ENCODE peak calls at places on chromosomes 1 and 21, in eight cellular contexts. One of them, this sample, is unnamed.

GRCh38 chr21:31538821-31539220 is 120.7 kb upstream of the SOD1 start:
- DNase-seq in spleen: no peak
- DNase-seq in tibial artery: no peak
- DNase-seq in body of pancreas: no peak
- DNase-seq in fibroblast of lung: peak; percentile 16
- DNase-seq in Peyer's patch: no peak
- DNase-seq in cardiac muscle cell: no peak
- DNase-seq in ovary: no peak
- DNase-seq in this sample: peak; percentile 15

GRCh38 chr1:71307451-71307850 is 226.6 kb upstream of the ZRANB2 start:
- DNase-seq in fibroblast of lung: peak; percentile 55
- DNase-seq in Peyer's patch: no peak
- DNase-seq in tibial artery: no peak
- DNase-seq in spleen: no peak
- DNase-seq in cardiac muscle cell: peak; percentile 74
- DNase-seq in body of pancreas: no peak
- DNase-seq in ovary: no peak
- DNase-seq in this sample: no peak

GRCh38 chr1:74763714-74764301 is 30.9 kb downstream of the TYW3 start:
- DNase-seq in Peyer's patch: no peak
- DNase-seq in tibial artery: no peak
- DNase-seq in body of pancreas: no peak
- DNase-seq in spleen: no peak
- DNase-seq in fibroblast of lung: no peak
- DNase-seq in cardiac muscle cell: no peak
- DNase-seq in ovary: no peak
- DNase-seq in this sample: no peak

GRCh38 chr1:203346060-203346754 is 4.7 kb downstream of the FMOD start:
- DNase-seq in cardiac muscle cell: peak; percentile 40
- DNase-seq in fibroblast of lung: no peak
- DNase-seq in ovary: peak; percentile 20
- DNase-seq in body of pancreas: no peak
- DNase-seq in tibial artery: no peak
- DNase-seq in Peyer's patch: no peak
- DNase-seq in spleen: no peak
- DNase-seq in this sample: no peak

GRCh38 chr1:193730017-193730416 is 543.6 kb upstream of the B3GALT2 start:
- DNase-seq in ovary: no peak
- DNase-seq in Peyer's patch: no peak
- DNase-seq in cardiac muscle cell: peak; percentile 48
- DNase-seq in body of pancreas: no peak
- DNase-seq in spleen: no peak
- DNase-seq in tibial artery: no peak
- DNase-seq in fibroblast of lung: peak; percentile 57
- DNase-seq in this sample: no peak

GRCh38 chr1:116433283-116434257 is 60.5 kb downstream of the ATP1A1 start:
- DNase-seq in ovary: no peak
- DNase-seq in Peyer's patch: no peak
- DNase-seq in tibial artery: no peak
- DNase-seq in fibroblast of lung: peak; percentile 4
- DNase-seq in spleen: no peak
- DNase-seq in body of pancreas: peak; percentile 74
- DNase-seq in cardiac muscle cell: peak; percentile 53
- DNase-seq in this sample: no peak

GRCh38 chr1:159817276-159818041 is 9.2 kb upstream of the SLAMF8 start:
- DNase-seq in tibial artery: no peak
- DNase-seq in body of pancreas: peak; percentile 13
- DNase-seq in spleen: no peak
- DNase-seq in Peyer's patch: no peak
- DNase-seq in ovary: no peak
- DNase-seq in fibroblast of lung: no peak
- DNase-seq in cardiac muscle cell: no peak
- DNase-seq in this sample: no peak

GRCh38 chr1:6288674-6289073 is 27.8 kb upstream of the GPR153 start:
- DNase-seq in spleen: no peak
- DNase-seq in Peyer's patch: no peak
- DNase-seq in tibial artery: no peak
- DNase-seq in ovary: no peak
- DNase-seq in cardiac muscle cell: no peak
- DNase-seq in body of pancreas: no peak
- DNase-seq in fibroblast of lung: no peak
- DNase-seq in this sample: no peak

GRCh38 chr21:44533891-44534627 is 5.9 kb downstream of the KRTAP10-1 start:
- DNase-seq in spleen: no peak
- DNase-seq in cardiac muscle cell: no peak
- DNase-seq in body of pancreas: no peak
- DNase-seq in fibroblast of lung: no peak
- DNase-seq in tibial artery: peak; percentile 1
- DNase-seq in ovary: peak; percentile 19
- DNase-seq in Peyer's patch: no peak
- DNase-seq in this sample: no peak

GRCh38 chr1:240999826-241000225 is 357.2 kb downstream of the RGS7 start:
- DNase-seq in fibroblast of lung: no peak
- DNase-seq in cardiac muscle cell: no peak
- DNase-seq in body of pancreas: no peak
- DNase-seq in spleen: no peak
- DNase-seq in tibial artery: no peak
- DNase-seq in ovary: no peak
- DNase-seq in Peyer's patch: no peak
- DNase-seq in this sample: no peak

GRCh38 chr1:245956225-245956624 is 550.9 kb downstream of the SMYD3 start:
- DNase-seq in Peyer's patch: peak; percentile 50
- DNase-seq in fibroblast of lung: no peak
- DNase-seq in body of pancreas: no peak
- DNase-seq in cardiac muscle cell: peak; percentile 47
- DNase-seq in tibial artery: no peak
- DNase-seq in spleen: peak; percentile 79
- DNase-seq in ovary: no peak
- DNase-seq in this sample: no peak

GRCh38 chr1:226645279-226645976 is 93.7 kb downstream of the ITPKB start:
- DNase-seq in ovary: peak; percentile 23
- DNase-seq in cardiac muscle cell: no peak
- DNase-seq in spleen: peak; percentile 77
- DNase-seq in Peyer's patch: no peak
- DNase-seq in tibial artery: no peak
- DNase-seq in fibroblast of lung: no peak
- DNase-seq in body of pancreas: peak; percentile 0
- DNase-seq in this sample: peak; percentile 50

GRCh38 chr1:63487336-63488065 is 35.5 kb downstream of the ITGB3BP start:
- DNase-seq in Peyer's patch: no peak
- DNase-seq in ovary: no peak
- DNase-seq in cardiac muscle cell: peak; percentile 60
- DNase-seq in fibroblast of lung: peak; percentile 93
- DNase-seq in body of pancreas: no peak
- DNase-seq in tibial artery: no peak
- DNase-seq in spleen: no peak
- DNase-seq in this sample: no peak

GRCh38 chr1:203036537-203036936 is 10.2 kb downstream of the PPFIA4 start:
- DNase-seq in body of pancreas: no peak
- DNase-seq in ovary: no peak
- DNase-seq in cardiac muscle cell: no peak
- DNase-seq in Peyer's patch: no peak
- DNase-seq in tibial artery: no peak
- DNase-seq in spleen: no peak
- DNase-seq in fibroblast of lung: no peak
- DNase-seq in this sample: peak; percentile 24

GRCh38 chr1:241635556-241636179 is 4.5 kb downstream of the CHML start:
- DNase-seq in fibroblast of lung: no peak
- DNase-seq in cardiac muscle cell: no peak
- DNase-seq in spleen: no peak
- DNase-seq in Peyer's patch: peak; percentile 32
- DNase-seq in tibial artery: no peak
- DNase-seq in body of pancreas: no peak
- DNase-seq in ovary: no peak
- DNase-seq in this sample: no peak

GRCh38 chr1:165444897-165445370 is at the start of gene RXRG:
- DNase-seq in tibial artery: no peak
- DNase-seq in spleen: no peak
- DNase-seq in Peyer's patch: no peak
- DNase-seq in body of pancreas: peak; percentile 60
- DNase-seq in fibroblast of lung: peak; percentile 18
- DNase-seq in ovary: peak; percentile 33
- DNase-seq in cardiac muscle cell: peak; percentile 22
- DNase-seq in this sample: peak; percentile 77

GRCh38 chr1:234967121-234967520 is 161.5 kb downstream of the TOMM20 start:
- DNase-seq in Peyer's patch: peak; percentile 13
- DNase-seq in body of pancreas: no peak
- DNase-seq in cardiac muscle cell: no peak
- DNase-seq in spleen: no peak
- DNase-seq in fibroblast of lung: no peak
- DNase-seq in ovary: no peak
- DNase-seq in tibial artery: no peak
- DNase-seq in this sample: no peak

GRCh38 chr1:210770396-210770984 is 363.5 kb downstream of the KCNH1 start:
- DNase-seq in ovary: no peak
- DNase-seq in tibial artery: no peak
- DNase-seq in spleen: no peak
- DNase-seq in body of pancreas: no peak
- DNase-seq in fibroblast of lung: no peak
- DNase-seq in cardiac muscle cell: no peak
- DNase-seq in Peyer's patch: no peak
- DNase-seq in this sample: no peak

DNA sequence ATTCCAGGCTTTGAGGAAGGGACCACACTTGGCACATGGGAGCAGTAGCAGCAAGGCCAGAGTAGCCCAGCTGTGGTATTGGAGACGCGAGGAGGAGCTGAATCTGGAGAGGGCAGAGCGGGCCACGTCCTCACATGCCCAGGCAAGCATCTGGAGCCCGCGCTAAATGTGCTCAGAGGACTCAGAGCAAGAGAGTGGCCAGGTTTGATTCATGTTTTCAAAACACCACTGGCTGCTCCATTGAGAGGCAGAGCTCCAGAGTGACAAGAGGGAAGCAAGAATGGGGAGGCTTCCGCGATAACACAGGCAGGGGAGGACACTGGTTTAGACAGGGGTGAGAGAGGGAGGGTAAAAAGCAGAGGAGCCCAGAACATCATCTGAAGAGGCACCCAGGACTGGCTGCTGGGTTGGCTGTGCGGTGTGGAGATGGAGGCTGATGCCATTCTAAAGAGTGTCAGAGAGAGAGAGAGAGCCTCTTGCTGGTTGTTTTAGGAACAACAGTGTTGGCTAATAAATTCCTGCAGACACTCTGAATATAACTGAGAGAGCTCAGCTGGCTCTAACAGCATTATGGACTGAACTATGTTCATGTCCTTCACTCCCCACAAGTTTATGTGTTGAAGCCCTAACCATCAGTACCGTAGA is 32.3 kb downstream of the RCAN1 start:
- DNase-seq in cardiac muscle cell: peak; percentile 74
- DNase-seq in fibroblast of lung: peak; percentile 73
- DNase-seq in tibial artery: no peak
- DNase-seq in Peyer's patch: no peak
- DNase-seq in spleen: no peak
- DNase-seq in ovary: no peak
- DNase-seq in body of pancreas: no peak
- DNase-seq in this sample: no peak
- H3K36me3 ChIP-seq in cardiac muscle cell: no peaks in the 10 kb centered on the region
- H3K36me3 ChIP-seq in fibroblast of lung: no peaks in the 10 kb centered on the region
- H3K36me3 ChIP-seq in tibial artery: no peaks in the 10 kb centered on the region
- H3K36me3 ChIP-seq in Peyer's patch: no peaks in the 10 kb centered on the region
- H3K36me3 ChIP-seq in spleen: no peaks in the 10 kb centered on the region
- H3K36me3 ChIP-seq in ovary: no peaks in the 10 kb centered on the region
- H3K36me3 ChIP-seq in body of pancreas: no peaks in the 10 kb centered on the region
- H3K36me3 ChIP-seq in this sample: no peaks in the 10 kb centered on the region

DNA sequence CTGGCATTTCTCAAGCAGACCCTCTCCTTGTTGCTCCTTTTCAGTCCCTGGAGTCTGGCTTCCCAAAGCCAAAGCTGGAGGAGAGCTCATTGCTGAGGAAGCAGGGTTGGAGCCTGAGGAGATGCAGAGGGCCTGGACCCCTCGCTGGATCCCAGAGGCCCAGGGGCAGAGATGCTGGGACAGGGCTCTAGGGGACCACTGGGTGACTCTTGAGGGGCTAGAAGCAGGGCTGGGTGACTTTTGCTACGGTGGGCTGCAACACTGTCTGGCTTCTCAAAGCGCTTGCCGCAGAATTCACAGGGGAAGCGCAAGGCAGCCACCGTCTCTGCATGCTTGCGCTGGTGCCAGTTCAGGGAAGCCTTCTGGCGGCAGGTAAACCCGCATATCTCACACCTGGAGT is 8.8 kb downstream of the ZNF692 start:
- DNase-seq in fibroblast of lung: no peak
- DNase-seq in body of pancreas: no peak
- DNase-seq in Peyer's patch: no peak
- DNase-seq in spleen: no peak
- DNase-seq in tibial artery: no peak
- DNase-seq in cardiac muscle cell: no peak
- DNase-seq in ovary: no peak
- DNase-seq in this sample: no peak
- H3K36me3 ChIP-seq in fibroblast of lung: peaks cover 28% of the 10 kb centered on the region
- H3K36me3 ChIP-seq in body of pancreas: peaks cover 14% of the 10 kb centered on the region
- H3K36me3 ChIP-seq in Peyer's patch: no peaks in the 10 kb centered on the region
- H3K36me3 ChIP-seq in spleen: peaks cover 51% of the 10 kb centered on the region
- H3K36me3 ChIP-seq in tibial artery: peaks cover 83% of the 10 kb centered on the region
- H3K36me3 ChIP-seq in cardiac muscle cell: peaks cover 38% of the 10 kb centered on the region
- H3K36me3 ChIP-seq in ovary: no peaks in the 10 kb centered on the region
- H3K36me3 ChIP-seq in this sample: peaks cover 30% of the 10 kb centered on the region

GRCh38 chr1:201749059-201749458 is 79.9 kb upstream of the IPO9 start:
- DNase-seq in spleen: no peak
- DNase-seq in cardiac muscle cell: no peak
- DNase-seq in body of pancreas: no peak
- DNase-seq in ovary: no peak
- DNase-seq in Peyer's patch: no peak
- DNase-seq in tibial artery: no peak
- DNase-seq in fibroblast of lung: no peak
- DNase-seq in this sample: no peak
- H3K36me3 ChIP-seq in spleen: no peaks in the 10 kb centered on the region
- H3K36me3 ChIP-seq in cardiac muscle cell: peaks cover 2% of the 10 kb centered on the region
- H3K36me3 ChIP-seq in body of pancreas: no peaks in the 10 kb centered on the region
- H3K36me3 ChIP-seq in ovary: no peaks in the 10 kb centered on the region
- H3K36me3 ChIP-seq in Peyer's patch: no peaks in the 10 kb centered on the region
- H3K36me3 ChIP-seq in tibial artery: no peaks in the 10 kb centered on the region
- H3K36me3 ChIP-seq in fibroblast of lung: no peaks in the 10 kb centered on the region
- H3K36me3 ChIP-seq in this sample: no peaks in the 10 kb centered on the region

GRCh38 chr1:9858293-9859035 is 34.7 kb upstream of the CLSTN1 start:
- DNase-seq in body of pancreas: no peak
- DNase-seq in ovary: no peak
- DNase-seq in fibroblast of lung: no peak
- DNase-seq in cardiac muscle cell: no peak
- DNase-seq in spleen: no peak
- DNase-seq in tibial artery: no peak
- DNase-seq in Peyer's patch: no peak
- DNase-seq in this sample: no peak
- H3K36me3 ChIP-seq in body of pancreas: no peaks in the 10 kb centered on the region
- H3K36me3 ChIP-seq in ovary: no peaks in the 10 kb centered on the region
- H3K36me3 ChIP-seq in fibroblast of lung: no peaks in the 10 kb centered on the region
- H3K36me3 ChIP-seq in cardiac muscle cell: no peaks in the 10 kb centered on the region
- H3K36me3 ChIP-seq in spleen: no peaks in the 10 kb centered on the region
- H3K36me3 ChIP-seq in tibial artery: peaks cover 12% of the 10 kb centered on the region
- H3K36me3 ChIP-seq in Peyer's patch: no peaks in the 10 kb centered on the region
- H3K36me3 ChIP-seq in this sample: peaks cover 2% of the 10 kb centered on the region

GRCh38 chr1:246966502-246966901 is 34.8 kb upstream of the AHCTF1 start:
- DNase-seq in body of pancreas: no peak
- DNase-seq in spleen: no peak
- DNase-seq in Peyer's patch: no peak
- DNase-seq in fibroblast of lung: no peak
- DNase-seq in cardiac muscle cell: no peak
- DNase-seq in ovary: no peak
- DNase-seq in tibial artery: no peak
- DNase-seq in this sample: no peak
- H3K36me3 ChIP-seq in body of pancreas: no peaks in the 10 kb centered on the region
- H3K36me3 ChIP-seq in spleen: no peaks in the 10 kb centered on the region
- H3K36me3 ChIP-seq in Peyer's patch: no peaks in the 10 kb centered on the region
- H3K36me3 ChIP-seq in fibroblast of lung: no peaks in the 10 kb centered on the region
- H3K36me3 ChIP-seq in cardiac muscle cell: no peaks in the 10 kb centered on the region
- H3K36me3 ChIP-seq in ovary: no peaks in the 10 kb centered on the region
- H3K36me3 ChIP-seq in tibial artery: no peaks in the 10 kb centered on the region
- H3K36me3 ChIP-seq in this sample: no peaks in the 10 kb centered on the region

This sample was measured in kidney.